ENCODE peak calls at places on chromosomes 6 and 20, in seven cellular contexts. One of them, this sample, is unnamed.

GRCh38 chr6:4615891-4616290 is 160.3 kb upstream of the CDYL start:
- DNase-seq in mammary epithelial cell: no peak
- DNase-seq in cardiac muscle cell: no peak
- DNase-seq in mesendoderm: no peak
- DNase-seq in upper lobe of left lung: no peak
- DNase-seq in PC-3: no peak
- DNase-seq in CD4-positive, CD25-positive, alpha-beta regulatory T cell: no peak
- DNase-seq in this sample: no peak

GRCh38 chr6:44224154-44224977 is 971 bp downstream of the SLC29A1 start:
- DNase-seq in mesendoderm: peak
- DNase-seq in cardiac muscle cell: peak
- DNase-seq in mammary epithelial cell: peak
- DNase-seq in CD4-positive, CD25-positive, alpha-beta regulatory T cell: no peak
- DNase-seq in PC-3: peak
- DNase-seq in upper lobe of left lung: no peak
- DNase-seq in this sample: no peak

GRCh38 chr20:57195023-57195758 is 71.2 kb downstream of the BMP7 start:
- DNase-seq in mesendoderm: no peak
- DNase-seq in cardiac muscle cell: no peak
- DNase-seq in CD4-positive, CD25-positive, alpha-beta regulatory T cell: no peak
- DNase-seq in upper lobe of left lung: peak
- DNase-seq in mammary epithelial cell: peak
- DNase-seq in PC-3: no peak
- DNase-seq in this sample: no peak

GRCh38 chr6:18266524-18266908 is 2.2 kb upstream of the DEK start:
- DNase-seq in mammary epithelial cell: no peak
- DNase-seq in mesendoderm: no peak
- DNase-seq in PC-3: no peak
- DNase-seq in upper lobe of left lung: peak
- DNase-seq in CD4-positive, CD25-positive, alpha-beta regulatory T cell: no peak
- DNase-seq in cardiac muscle cell: no peak
- DNase-seq in this sample: no peak

GRCh38 chr6:75331134-75331533 is 46.5 kb upstream of the TMEM30A start:
- DNase-seq in mammary epithelial cell: no peak
- DNase-seq in PC-3: peak
- DNase-seq in CD4-positive, CD25-positive, alpha-beta regulatory T cell: no peak
- DNase-seq in upper lobe of left lung: no peak
- DNase-seq in cardiac muscle cell: no peak
- DNase-seq in mesendoderm: no peak
- DNase-seq in this sample: peak

GRCh38 chr20:33005908-33006775 is 1.4 kb upstream of the BPIFB2 start:
- DNase-seq in mesendoderm: no peak
- DNase-seq in CD4-positive, CD25-positive, alpha-beta regulatory T cell: no peak
- DNase-seq in upper lobe of left lung: no peak
- DNase-seq in PC-3: no peak
- DNase-seq in cardiac muscle cell: no peak
- DNase-seq in mammary epithelial cell: no peak
- DNase-seq in this sample: no peak

GRCh38 chr20:18004389-18005031 is 35.7 kb downstream of the MGME1 start:
- DNase-seq in mammary epithelial cell: no peak
- DNase-seq in mesendoderm: peak
- DNase-seq in cardiac muscle cell: no peak
- DNase-seq in upper lobe of left lung: no peak
- DNase-seq in CD4-positive, CD25-positive, alpha-beta regulatory T cell: no peak
- DNase-seq in PC-3: no peak
- DNase-seq in this sample: no peak

GRCh38 chr6:127869772-127870404 is 31.0 kb downstream of the THEMIS start:
- DNase-seq in mammary epithelial cell: no peak
- DNase-seq in CD4-positive, CD25-positive, alpha-beta regulatory T cell: no peak
- DNase-seq in upper lobe of left lung: no peak
- DNase-seq in cardiac muscle cell: no peak
- DNase-seq in mesendoderm: peak
- DNase-seq in PC-3: no peak
- DNase-seq in this sample: no peak

GRCh38 chr6:57221936-57222683 is at the start of gene RAB23:
- DNase-seq in mammary epithelial cell: peak
- DNase-seq in upper lobe of left lung: peak
- DNase-seq in mesendoderm: peak
- DNase-seq in PC-3: peak
- DNase-seq in cardiac muscle cell: peak
- DNase-seq in CD4-positive, CD25-positive, alpha-beta regulatory T cell: peak
- DNase-seq in this sample: no peak

GRCh38 chr6:56387621-56388413 is 140.4 kb upstream of the COL21A1 start:
- DNase-seq in mesendoderm: peak
- DNase-seq in cardiac muscle cell: no peak
- DNase-seq in upper lobe of left lung: no peak
- DNase-seq in PC-3: peak
- DNase-seq in mammary epithelial cell: peak
- DNase-seq in CD4-positive, CD25-positive, alpha-beta regulatory T cell: no peak
- DNase-seq in this sample: no peak

GRCh38 chr6:4598384-4598783 is 177.8 kb upstream of the CDYL start:
- DNase-seq in CD4-positive, CD25-positive, alpha-beta regulatory T cell: no peak
- DNase-seq in upper lobe of left lung: no peak
- DNase-seq in PC-3: peak
- DNase-seq in mammary epithelial cell: no peak
- DNase-seq in mesendoderm: no peak
- DNase-seq in cardiac muscle cell: no peak
- DNase-seq in this sample: no peak

GRCh38 chr6:157063176-157063934 is 260.0 kb downstream of the TMEM242 start:
- DNase-seq in upper lobe of left lung: no peak
- DNase-seq in cardiac muscle cell: no peak
- DNase-seq in mammary epithelial cell: peak
- DNase-seq in CD4-positive, CD25-positive, alpha-beta regulatory T cell: no peak
- DNase-seq in PC-3: peak
- DNase-seq in mesendoderm: no peak
- DNase-seq in this sample: peak

GRCh38 chr20:35468671-35469334 is 13.4 kb downstream of the CEP250 start:
- DNase-seq in CD4-positive, CD25-positive, alpha-beta regulatory T cell: no peak
- DNase-seq in upper lobe of left lung: no peak
- DNase-seq in mammary epithelial cell: no peak
- DNase-seq in cardiac muscle cell: no peak
- DNase-seq in mesendoderm: no peak
- DNase-seq in PC-3: peak
- DNase-seq in this sample: no peak

GRCh38 chr6:122066200-122066599 is 333.3 kb upstream of the HSF2 start:
- DNase-seq in PC-3: no peak
- DNase-seq in upper lobe of left lung: no peak
- DNase-seq in mesendoderm: no peak
- DNase-seq in cardiac muscle cell: no peak
- DNase-seq in CD4-positive, CD25-positive, alpha-beta regulatory T cell: no peak
- DNase-seq in mammary epithelial cell: no peak
- DNase-seq in this sample: no peak

GRCh38 chr6:127811939-127812338 is 88.9 kb downstream of the THEMIS start:
- DNase-seq in upper lobe of left lung: no peak
- DNase-seq in mammary epithelial cell: no peak
- DNase-seq in CD4-positive, CD25-positive, alpha-beta regulatory T cell: no peak
- DNase-seq in mesendoderm: no peak
- DNase-seq in cardiac muscle cell: no peak
- DNase-seq in PC-3: no peak
- DNase-seq in this sample: no peak

GRCh38 chr20:21670981-21671380 is 34.5 kb upstream of the PAX1 start:
- DNase-seq in CD4-positive, CD25-positive, alpha-beta regulatory T cell: no peak
- DNase-seq in mammary epithelial cell: no peak
- DNase-seq in PC-3: no peak
- DNase-seq in upper lobe of left lung: no peak
- DNase-seq in cardiac muscle cell: no peak
- DNase-seq in mesendoderm: no peak
- DNase-seq in this sample: no peak

GRCh38 chr6:64249129-64249528 is 613.5 kb downstream of the PHF3 start:
- DNase-seq in mesendoderm: no peak
- DNase-seq in PC-3: peak
- DNase-seq in mammary epithelial cell: no peak
- DNase-seq in CD4-positive, CD25-positive, alpha-beta regulatory T cell: no peak
- DNase-seq in upper lobe of left lung: no peak
- DNase-seq in cardiac muscle cell: no peak
- DNase-seq in this sample: no peak

GRCh38 chr20:33674294-33675126 is at the start of gene NECAB3:
- DNase-seq in upper lobe of left lung: peak
- DNase-seq in mesendoderm: peak
- DNase-seq in PC-3: peak
- DNase-seq in CD4-positive, CD25-positive, alpha-beta regulatory T cell: peak
- DNase-seq in mammary epithelial cell: peak
- DNase-seq in cardiac muscle cell: peak
- DNase-seq in this sample: no peak

GRCh38 chr6:7262037-7262461 is 51.0 kb downstream of the SSR1 start:
- DNase-seq in PC-3: no peak
- DNase-seq in cardiac muscle cell: no peak
- DNase-seq in mesendoderm: peak
- DNase-seq in CD4-positive, CD25-positive, alpha-beta regulatory T cell: no peak
- DNase-seq in mammary epithelial cell: peak
- DNase-seq in upper lobe of left lung: peak
- DNase-seq in this sample: no peak

GRCh38 chr6:30985490-30985889 is 2.0 kb downstream of the MUC21 start:
- DNase-seq in upper lobe of left lung: no peak
- DNase-seq in mesendoderm: no peak
- DNase-seq in cardiac muscle cell: no peak
- DNase-seq in CD4-positive, CD25-positive, alpha-beta regulatory T cell: no peak
- DNase-seq in PC-3: no peak
- DNase-seq in mammary epithelial cell: no peak
- DNase-seq in this sample: peak
- H3K27ac ChIP-seq in upper lobe of left lung: no peak
- H3K27ac ChIP-seq in mesendoderm: no peak
- H3K27ac ChIP-seq in cardiac muscle cell: no peak
- H3K27ac ChIP-seq in CD4-positive, CD25-positive, alpha-beta regulatory T cell: no peak
- H3K27ac ChIP-seq in PC-3: no peak
- H3K27ac ChIP-seq in mammary epithelial cell: no peak
- H3K27ac ChIP-seq in this sample: no peak

GRCh38 chr20:53657732-53658131 is 64.1 kb upstream of the ZNF217 start:
- DNase-seq in upper lobe of left lung: no peak
- DNase-seq in mesendoderm: peak
- DNase-seq in mammary epithelial cell: no peak
- DNase-seq in PC-3: no peak
- DNase-seq in CD4-positive, CD25-positive, alpha-beta regulatory T cell: no peak
- DNase-seq in cardiac muscle cell: no peak
- DNase-seq in this sample: no peak

GRCh38 chr20:53658327-53658726 is 64.7 kb upstream of the ZNF217 start:
- DNase-seq in mesendoderm: no peak
- DNase-seq in CD4-positive, CD25-positive, alpha-beta regulatory T cell: no peak
- DNase-seq in PC-3: no peak
- DNase-seq in upper lobe of left lung: no peak
- DNase-seq in cardiac muscle cell: no peak
- DNase-seq in mammary epithelial cell: no peak
- DNase-seq in this sample: no peak

GRCh38 chr20:53655909-53656652 is 62.4 kb upstream of the ZNF217 start:
- DNase-seq in mesendoderm: no peak
- DNase-seq in CD4-positive, CD25-positive, alpha-beta regulatory T cell: no peak
- DNase-seq in upper lobe of left lung: no peak
- DNase-seq in mammary epithelial cell: peak
- DNase-seq in PC-3: peak
- DNase-seq in cardiac muscle cell: no peak
- DNase-seq in this sample: no peak

GRCh38 chr20:53657289-53657678 is 63.6 kb upstream of the ZNF217 start:
- DNase-seq in mesendoderm: no peak
- DNase-seq in cardiac muscle cell: no peak
- DNase-seq in mammary epithelial cell: no peak
- DNase-seq in upper lobe of left lung: no peak
- DNase-seq in PC-3: no peak
- DNase-seq in CD4-positive, CD25-positive, alpha-beta regulatory T cell: no peak
- DNase-seq in this sample: no peak

GRCh38 chr20:53656653-53657288 is 63.1 kb upstream of the ZNF217 start:
- DNase-seq in PC-3: peak
- DNase-seq in CD4-positive, CD25-positive, alpha-beta regulatory T cell: no peak
- DNase-seq in mesendoderm: no peak
- DNase-seq in upper lobe of left lung: no peak
- DNase-seq in mammary epithelial cell: peak
- DNase-seq in cardiac muscle cell: no peak
- DNase-seq in this sample: no peak
- H3K27ac ChIP-seq in PC-3: peak
- H3K27ac ChIP-seq in CD4-positive, CD25-positive, alpha-beta regulatory T cell: no peak
- H3K27ac ChIP-seq in mesendoderm: no peak
- H3K27ac ChIP-seq in upper lobe of left lung: peak
- H3K27ac ChIP-seq in mammary epithelial cell: no peak
- H3K27ac ChIP-seq in cardiac muscle cell: peak
- H3K27ac ChIP-seq in this sample: peak

DNA sequence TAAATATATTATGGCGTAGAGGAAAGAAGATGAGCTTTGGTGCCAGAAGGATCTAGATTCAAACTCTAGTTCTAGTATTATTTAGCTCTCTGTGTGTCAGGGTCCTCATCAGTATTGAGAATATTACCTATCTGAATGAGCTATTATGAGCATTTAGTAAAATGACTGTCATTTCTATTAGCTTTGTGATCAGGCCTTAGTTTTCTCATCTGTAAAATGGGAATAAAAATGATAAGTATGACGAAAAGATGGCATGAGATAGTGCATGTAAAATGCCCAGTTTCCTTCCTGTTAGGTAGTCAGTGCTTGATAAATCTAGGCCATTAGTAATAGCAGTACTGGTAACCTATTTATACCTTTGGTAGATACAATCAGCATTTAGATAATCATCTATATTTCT is 35.1 kb downstream of the NOX3 start:
- DNase-seq in cardiac muscle cell: no peak
- DNase-seq in upper lobe of left lung: no peak
- DNase-seq in PC-3: no peak
- DNase-seq in CD4-positive, CD25-positive, alpha-beta regulatory T cell: no peak
- DNase-seq in mammary epithelial cell: no peak
- DNase-seq in mesendoderm: no peak
- DNase-seq in this sample: no peak
- H3K27ac ChIP-seq in cardiac muscle cell: no peak
- H3K27ac ChIP-seq in upper lobe of left lung: no peak
- H3K27ac ChIP-seq in PC-3: no peak
- H3K27ac ChIP-seq in CD4-positive, CD25-positive, alpha-beta regulatory T cell: peak
- H3K27ac ChIP-seq in mammary epithelial cell: no peak
- H3K27ac ChIP-seq in mesendoderm: no peak
- H3K27ac ChIP-seq in this sample: no peak

DNA sequence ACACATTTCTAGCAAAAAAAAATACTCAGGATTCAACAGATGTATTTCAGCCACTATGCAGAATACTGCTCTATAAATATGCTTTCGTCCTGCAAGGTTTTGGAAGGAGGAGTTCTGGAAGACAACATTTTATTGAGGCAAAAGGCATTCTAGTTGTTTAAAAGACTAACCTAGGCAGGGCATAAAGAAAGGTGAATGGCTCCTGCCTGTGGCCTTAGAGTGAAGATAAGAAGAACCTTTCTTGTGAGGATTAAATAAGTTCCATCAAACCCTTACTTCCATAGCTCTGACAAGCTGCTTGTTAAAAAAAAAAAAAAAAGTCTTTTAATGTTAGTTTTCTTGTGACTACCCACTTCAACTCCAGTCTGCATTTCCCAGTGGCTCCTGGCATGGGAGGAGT is 139.8 kb downstream of the ADGRB3 start:
- DNase-seq in mesendoderm: no peak
- DNase-seq in CD4-positive, CD25-positive, alpha-beta regulatory T cell: no peak
- DNase-seq in mammary epithelial cell: no peak
- DNase-seq in PC-3: no peak
- DNase-seq in cardiac muscle cell: no peak
- DNase-seq in upper lobe of left lung: no peak
- DNase-seq in this sample: no peak
- H3K27ac ChIP-seq in mesendoderm: no peak
- H3K27ac ChIP-seq in CD4-positive, CD25-positive, alpha-beta regulatory T cell: no peak
- H3K27ac ChIP-seq in mammary epithelial cell: no peak
- H3K27ac ChIP-seq in PC-3: no peak
- H3K27ac ChIP-seq in cardiac muscle cell: no peak
- H3K27ac ChIP-seq in upper lobe of left lung: no peak
- H3K27ac ChIP-seq in this sample: no peak

This sample was measured in epithelial cell of prostate.